ENCODE peak calls at places on chromosomes 13 and 19, in nine cellular contexts. P is K562, L is right lobe of liver, M is testis, H is Peyer's patch, D is ovary, I is IMR-90, Y is body of pancreas, S is HCT116. B is an unnamed sample.

GRCh38 chr13:22736768-22737092 is 444.0 kb upstream of the SGCG start:
- DNase-seq in P (no peak), Y (no peak), H (no peak), I (no peak), D (no peak), S (no peak), M (no peak), L (no peak), B (no peak)

GRCh38 chr19:21483589-21484170 is 21.7 kb upstream of the ZNF429 start:
- DNase-seq in D (peak; percentile 38), S (no peak), L (no peak), P (peak; percentile 38), H (peak; percentile 61), M (peak; percentile 85), I (no peak), Y (peak; percentile 72), B (no peak)

GRCh38 chr13:21060063-21060826 is 1.1 kb downstream of the LATS2 start:
- DNase-seq in P (no peak), Y (peak; percentile 49), S (no peak), M (peak; percentile 51), L (peak; percentile 57), I (peak; percentile 51), H (peak; percentile 55), D (peak; percentile 56), B (no peak)

GRCh38 chr19:32830231-32831014 is 39.1 kb downstream of the SLC7A9 start:
- DNase-seq in M (no peak), H (no peak), L (no peak), Y (no peak), S (no peak), P (no peak), I (peak; percentile 55), D (no peak), B (no peak)

GRCh38 chr13:48235100-48235813 is 2.3 kb downstream of the ITM2B start:
- DNase-seq in S (no peak), P (no peak), I (peak; percentile 25), H (peak; percentile 67), L (no peak), Y (peak; percentile 70), D (no peak), M (peak; percentile 62), B (no peak)

GRCh38 chr19:37979547-37980082 is 72.6 kb downstream of the SIPA1L3 start:
- DNase-seq in L (no peak), H (peak; percentile 57), Y (peak; percentile 68), P (no peak), D (no peak), I (no peak), M (no peak), S (no peak), B (no peak)

GRCh38 chr13:84867246-84867645 is 932.0 kb downstream of the SLITRK6 start:
- DNase-seq in I (no peak), Y (no peak), M (no peak), P (no peak), H (no peak), D (no peak), L (no peak), S (no peak), B (no peak)

GRCh38 chr13:113589961-113590339 is 5.4 kb downstream of the TFDP1 start:
- DNase-seq in L (no peak), M (peak; percentile 11), D (peak; percentile 2), P (no peak), S (no peak), I (no peak), Y (no peak), H (peak; percentile 34), B (peak; percentile 53)

GRCh38 chr13:26941345-26942174 is 181.0 kb upstream of the GPR12 start:
- DNase-seq in H (no peak), S (no peak), P (no peak), L (no peak), I (peak; percentile 91), D (no peak), Y (no peak), M (no peak), B (no peak)

GRCh38 chr13:97068964-97069815 is 74.9 kb upstream of the OXGR1 start:
- DNase-seq in P (no peak), M (no peak), Y (no peak), I (no peak), S (no peak), H (no peak), L (no peak), D (no peak), B (no peak)

GRCh38 chr13:47239025-47239424 is 342.2 kb upstream of the HTR2A start:
- DNase-seq in I (no peak), L (no peak), P (no peak), D (no peak), Y (no peak), M (no peak), S (no peak), H (no peak), B (no peak)

GRCh38 chr13:21973437-21974125 is 302.7 kb downstream of the FGF9 start:
- DNase-seq in L (no peak), S (no peak), I (no peak), H (no peak), D (no peak), Y (no peak), P (no peak), M (no peak), B (no peak)

GRCh38 chr19:6754136-6754535 is 13.1 kb downstream of the SH2D3A start:
- DNase-seq in H (no peak), I (no peak), L (peak; percentile 35), Y (no peak), D (no peak), M (no peak), P (no peak), S (no peak), B (no peak)

GRCh38 chr19:10510301-10510802 is 6.9 kb downstream of the S1PR5 start:
- DNase-seq in I (no peak), H (peak; percentile 68), D (no peak), P (peak; percentile 72), S (no peak), L (no peak), Y (no peak), M (no peak), B (no peak)

GRCh38 chr13:113161433-113161832 is 3.0 kb downstream of the PROZ start:
- DNase-seq in L (no peak), P (no peak), S (no peak), D (no peak), H (no peak), Y (no peak), I (no peak), M (no peak), B (no peak)

GRCh38 chr13:29484236-29484635 is 111.3 kb downstream of the SLC7A1 start:
- DNase-seq in M (no peak), P (no peak), Y (no peak), S (no peak), D (no peak), H (no peak), L (no peak), I (no peak), B (no peak)

DNA sequence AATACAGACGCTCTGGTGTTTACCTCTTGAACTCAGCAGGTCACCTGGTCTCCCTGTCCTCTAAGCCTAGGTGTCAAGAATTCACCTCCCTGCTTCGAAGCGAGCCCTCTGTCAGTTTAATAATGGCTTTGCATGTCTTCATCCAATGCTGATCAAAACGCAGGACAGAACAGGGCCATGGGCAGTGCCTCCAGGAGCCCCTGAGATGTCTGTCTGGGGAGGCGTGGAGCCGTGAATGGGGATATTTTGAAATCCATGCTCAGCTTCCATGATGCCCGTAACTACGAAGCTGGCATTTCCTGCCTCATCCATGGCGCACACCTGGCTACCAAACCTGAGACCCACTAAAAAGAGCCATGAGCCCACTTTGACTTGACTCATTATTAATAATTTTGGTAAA is 113.7 kb downstream of the RAB20 start:
- DNase-seq in Y (no peak), H (no peak), P (no peak), I (no peak), L (no peak), M (no peak), S (no peak), D (no peak), B (no peak)
- H3K4me1 ChIP-seq in Y (peaks cover 6% of the 10 kb centered on the region), H (no peaks in the 10 kb centered on the region), P (peaks cover 3% of the 10 kb centered on the region), I (peaks cover 23% of the 10 kb centered on the region), L (no peaks in the 10 kb centered on the region), M (no peaks in the 10 kb centered on the region), S (peaks cover 36% of the 10 kb centered on the region), D (peaks cover 3% of the 10 kb centered on the region), B (no peaks in the 10 kb centered on the region)

GRCh38 chr19:1599460-1599846 is 5.8 kb downstream of the UQCR11 start:
- DNase-seq in L (no peak), I (no peak), H (no peak), S (no peak), D (no peak), P (no peak), Y (no peak), M (no peak), B (no peak)
- TF ChIP-seq POLR2A in L (no peak), I (no peak), H (no peak), S (no peak), D (no peak), P (no peak), Y (no peak), M (no peak), B (no peak)

GRCh38 chr19:34838248-34838647 is 65.2 kb upstream of the ZNF599 start:
- DNase-seq in I (no peak), H (no peak), M (no peak), P (peak; percentile 28), D (no peak), S (peak; percentile 8), Y (no peak), L (no peak), B (no peak)

GRCh38 chr19:34837262-34837661 is 64.2 kb upstream of the ZNF599 start:
- DNase-seq in I (no peak), P (no peak), Y (peak; percentile 58), L (no peak), D (no peak), H (peak; percentile 64), M (peak; percentile 48), S (no peak), B (no peak)

GRCh38 chr19:34835952-34836351 is 62.9 kb upstream of the ZNF599 start:
- DNase-seq in L (no peak), P (no peak), M (no peak), S (no peak), H (no peak), I (no peak), D (no peak), Y (no peak), B (no peak)

GRCh38 chr19:34841780-34842179 is 68.8 kb upstream of the ZNF599 start:
- DNase-seq in D (no peak), S (no peak), P (no peak), Y (no peak), L (no peak), I (no peak), M (no peak), H (no peak), B (no peak)

GRCh38 chr19:34838753-34839431 is 65.9 kb upstream of the ZNF599 start:
- DNase-seq in S (no peak), D (no peak), I (no peak), M (peak; percentile 33), P (no peak), L (peak; percentile 54), Y (peak; percentile 51), H (peak; percentile 62), B (no peak)
- TF ChIP-seq CTCF in S (no peak), D (no peak), I (no peak), M (no peak), P (no peak), L (peak; percentile 27), Y (peak; percentile 40), H (no peak), B (peak; percentile 23)

DNA sequence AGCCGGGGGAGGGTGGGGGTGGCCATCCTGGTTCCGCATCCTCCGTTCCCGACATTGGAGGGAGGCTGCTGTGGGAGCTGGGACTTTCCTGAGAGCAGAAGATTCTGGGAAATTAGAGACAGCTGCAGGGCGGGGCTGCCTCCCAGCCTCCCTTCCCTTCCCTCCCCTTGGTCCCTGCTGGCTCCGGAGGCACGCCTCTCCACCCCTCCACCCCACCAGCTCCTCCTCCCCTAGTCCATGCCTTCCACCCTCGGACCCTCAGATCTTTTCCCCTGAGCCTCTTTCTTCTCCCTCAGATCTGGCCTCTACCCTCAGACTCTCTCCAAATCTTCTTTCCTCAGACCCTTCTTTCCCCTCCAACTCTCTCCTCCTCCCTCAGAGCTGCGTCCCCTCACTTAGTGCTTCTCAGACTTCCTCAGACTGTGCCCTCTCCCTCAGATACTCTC is 3.1 kb upstream of the BCL3 start:
- DNase-seq in M (peak; percentile 82), H (peak; percentile 83), L (peak; percentile 87), S (peak; percentile 26), Y (peak; percentile 42), P (peak; percentile 46), D (peak; percentile 70), I (peak; percentile 80), B (peak; percentile 90)
- H3K4me1 ChIP-seq in M (peaks cover 60% of the 10 kb centered on the region), H (peaks cover 13% of the 10 kb centered on the region), L (peaks cover 75% of the 10 kb centered on the region), S (peaks cover 87% of the 10 kb centered on the region), Y (peaks cover 79% of the 10 kb centered on the region), P (peaks cover 43% of the 10 kb centered on the region), D (peaks cover 24% of the 10 kb centered on the region), I (peaks cover 28% of the 10 kb centered on the region), B (peaks cover 85% of the 10 kb centered on the region)